ENCODE peak calls at places on chromosome 7, in seven cellular contexts. E is ecto neural progenitor cell; N is NCI-H2107; T is stimulated activated CD4-positive, alpha-beta T cell treated with anti-CD3 and anti-CD28 coated beads, Interleukin-4, amount 100 ng/mL, for 48 hours; U is HT1080; C is A172; J is HTR-8/SVneo. A is an unnamed sample.

GRCh38 chr7:55370001-55370400 is 4.9 kb downstream of the LANCL2 start:
- DNase-seq in N (no peak), C (no peak), J (no peak), T (no peak), E (no peak), U (no peak), A (no peak)

GRCh38 chr7:121872831-121873764 is at the start of gene PTPRZ1:
- DNase-seq in E (peak), N (no peak), J (peak), T (no peak), C (no peak), U (peak), A (no peak)

GRCh38 chr7:158730383-158731055 is 25.9 kb upstream of the NCAPG2 start:
- DNase-seq in J (no peak), C (no peak), N (no peak), T (no peak), U (no peak), E (no peak), A (no peak)

GRCh38 chr7:117259626-117260025 is 63.2 kb downstream of the WNT2 start:
- DNase-seq in N (no peak), E (no peak), J (peak), U (no peak), T (no peak), C (no peak), A (no peak)

GRCh38 chr7:149760538-149760937 is 12.8 kb downstream of the ZNF467 start:
- DNase-seq in E (no peak), N (no peak), T (no peak), J (no peak), C (no peak), U (no peak), A (no peak)

GRCh38 chr7:107643407-107643806 is 17.2 kb upstream of the SLC26A4 start:
- DNase-seq in N (no peak), U (peak), C (peak), E (no peak), J (no peak), T (no peak), A (no peak)

GRCh38 chr7:91656486-91657237 is 223.8 kb downstream of the MTERF1 start:
- DNase-seq in C (no peak), T (no peak), U (no peak), J (no peak), E (no peak), N (no peak), A (no peak)

GRCh38 chr7:108838143-108838542 is 268.5 kb downstream of the DNAJB9 start:
- DNase-seq in C (no peak), J (no peak), U (no peak), N (no peak), E (no peak), T (no peak), A (no peak)

GRCh38 chr7:5870311-5870710 is 10.3 kb upstream of the OCM start:
- DNase-seq in J (no peak), E (no peak), T (no peak), C (no peak), N (no peak), U (no peak), A (no peak)

GRCh38 chr7:490461-491291 is 29.0 kb downstream of the PDGFA start:
- DNase-seq in E (no peak), J (no peak), U (no peak), N (no peak), T (no peak), C (peak), A (no peak)

GRCh38 chr7:124459101-124460052 is 306.2 kb downstream of the GPR37 start:
- DNase-seq in C (peak), J (peak), T (no peak), E (no peak), U (no peak), N (no peak), A (no peak)

GRCh38 chr7:18420758-18421157 is 74.8 kb upstream of the HDAC9 start:
- DNase-seq in C (no peak), E (no peak), U (no peak), T (no peak), J (no peak), N (no peak), A (no peak)

GRCh38 chr7:150374026-150374425 is 5.1 kb upstream of the ZNF775 start:
- DNase-seq in U (no peak), J (no peak), C (no peak), T (no peak), E (no peak), N (no peak), A (no peak)

GRCh38 chr7:7969306-7970112 is 913 bp downstream of the GLCCI1 start:
- DNase-seq in N (peak), J (peak), E (peak), C (peak), U (peak), T (peak), A (peak)

GRCh38 chr7:91473619-91474018 is 209.4 kb downstream of the FZD1 start:
- DNase-seq in C (no peak), N (no peak), T (no peak), J (no peak), U (no peak), E (no peak), A (no peak)

GRCh38 chr7:107180378-107180777 is 11.6 kb downstream of the HBP1 start:
- DNase-seq in J (peak), U (peak), C (peak), E (no peak), T (peak), N (no peak), A (peak)

GRCh38 chr7:101740981-101741725 is 76.3 kb upstream of the CUX1 start:
- DNase-seq in J (no peak), N (no peak), C (no peak), T (no peak), E (no peak), U (no peak), A (no peak)

GRCh38 chr7:22442187-22442886 is 57.7 kb downstream of the STEAP1B start:
- DNase-seq in U (no peak), C (no peak), T (no peak), E (no peak), N (no peak), J (no peak), A (no peak)

GRCh38 chr7:150450491-150450992 is at the start of gene GIMAP8:
- DNase-seq in E (no peak), C (no peak), J (no peak), T (peak), N (no peak), U (no peak), A (no peak)

GRCh38 chr7:6157685-6158423 is 114.6 kb downstream of the CYTH3 start:
- DNase-seq in E (no peak), U (no peak), N (no peak), J (no peak), T (no peak), C (no peak), A (no peak)

A was measured in A549.